ENCODE peak calls at places on chromosomes 7 and 10, in four cellular contexts. One of them, this sample, is unnamed. For H3K4me1, the result is how much of the 10 kb centered on the place peaks cover.

GRCh38 chr10:6473901-6474370 is 106.1 kb downstream of the PRKCQ start:
- DNase-seq in uterus: no peak
- DNase-seq in heart right ventricle: no peak
- DNase-seq in upper lobe of right lung: no peak
- DNase-seq in this sample: no peak

GRCh38 chr10:659710-660141 is 29.7 kb downstream of the DIP2C start:
- DNase-seq in uterus: no peak
- DNase-seq in upper lobe of right lung: no peak
- DNase-seq in heart right ventricle: no peak
- DNase-seq in this sample: no peak

GRCh38 chr10:84497978-84498377 is 169.6 kb downstream of the CCSER2 start:
- DNase-seq in upper lobe of right lung: no peak
- DNase-seq in uterus: no peak
- DNase-seq in heart right ventricle: no peak
- DNase-seq in this sample: no peak

GRCh38 chr7:50805425-50806130 is 22.9 kb upstream of the GRB10 start:
- DNase-seq in uterus: no peak
- DNase-seq in heart right ventricle: no peak
- DNase-seq in upper lobe of right lung: no peak
- DNase-seq in this sample: no peak

GRCh38 chr7:2154121-2154520 is 78.6 kb downstream of the MAD1L1 start:
- DNase-seq in uterus: no peak
- DNase-seq in upper lobe of right lung: no peak
- DNase-seq in heart right ventricle: no peak
- DNase-seq in this sample: peak

GRCh38 chr7:104230606-104231005 is 22.8 kb upstream of the ORC5 start:
- DNase-seq in heart right ventricle: no peak
- DNase-seq in uterus: no peak
- DNase-seq in upper lobe of right lung: no peak
- DNase-seq in this sample: no peak

GRCh38 chr7:106284516-106285050 is at the start of gene NAMPT:
- DNase-seq in uterus: peak
- DNase-seq in heart right ventricle: peak
- DNase-seq in upper lobe of right lung: no peak
- DNase-seq in this sample: peak

GRCh38 chr10:4285121-4285520 is 500.1 kb upstream of the KLF6 start:
- DNase-seq in uterus: no peak
- DNase-seq in heart right ventricle: no peak
- DNase-seq in upper lobe of right lung: no peak
- DNase-seq in this sample: no peak

GRCh38 chr7:96674565-96674964 is 35.1 kb downstream of the SEM1 start:
- DNase-seq in uterus: no peak
- DNase-seq in upper lobe of right lung: no peak
- DNase-seq in heart right ventricle: no peak
- DNase-seq in this sample: no peak
- H3K4me3 ChIP-seq in uterus: no peak
- H3K4me3 ChIP-seq in upper lobe of right lung: no peak
- H3K4me3 ChIP-seq in heart right ventricle: no peak
- H3K4me3 ChIP-seq in this sample: no peak

GRCh38 chr10:112585960-112586359 is 138.9 kb downstream of the VTI1A start:
- DNase-seq in uterus: no peak
- DNase-seq in heart right ventricle: no peak
- DNase-seq in upper lobe of right lung: no peak
- DNase-seq in this sample: no peak

GRCh38 chr10:112585052-112585451 is 138.0 kb downstream of the VTI1A start:
- DNase-seq in upper lobe of right lung: no peak
- DNase-seq in uterus: no peak
- DNase-seq in heart right ventricle: no peak
- DNase-seq in this sample: no peak

GRCh38 chr10:112589081-112589480 is 142.1 kb downstream of the VTI1A start:
- DNase-seq in heart right ventricle: no peak
- DNase-seq in upper lobe of right lung: no peak
- DNase-seq in uterus: no peak
- DNase-seq in this sample: no peak

GRCh38 chr10:112587709-112588108 is 140.7 kb downstream of the VTI1A start:
- DNase-seq in heart right ventricle: no peak
- DNase-seq in upper lobe of right lung: no peak
- DNase-seq in uterus: no peak
- DNase-seq in this sample: no peak

GRCh38 chr10:112588225-112588990 is 141.4 kb downstream of the VTI1A start:
- DNase-seq in uterus: no peak
- DNase-seq in heart right ventricle: no peak
- DNase-seq in upper lobe of right lung: no peak
- DNase-seq in this sample: no peak
- H3K4me1 ChIP-seq in uterus: under half
- H3K4me1 ChIP-seq in heart right ventricle: under half
- H3K4me1 ChIP-seq in upper lobe of right lung: under half
- H3K4me1 ChIP-seq in this sample: under half

DNA sequence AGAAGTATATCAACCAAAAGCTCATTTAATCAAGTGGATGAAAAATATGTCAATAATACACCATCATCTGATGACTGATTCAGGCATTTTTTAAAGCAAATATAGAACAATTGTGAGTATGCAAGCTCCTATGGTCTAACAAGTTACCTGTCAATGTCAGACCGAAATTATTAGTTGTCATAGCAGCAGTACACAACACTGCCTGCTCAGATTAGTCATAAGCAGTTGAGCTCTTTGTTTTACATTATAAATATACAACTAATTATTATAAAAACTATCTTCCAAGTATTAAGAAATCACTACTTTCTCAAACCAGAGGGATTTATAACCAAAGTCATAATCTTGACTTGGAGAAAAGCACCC is 219.9 kb downstream of the FAM107B start:
- DNase-seq in upper lobe of right lung: no peak
- DNase-seq in uterus: no peak
- DNase-seq in heart right ventricle: no peak
- DNase-seq in this sample: no peak
- H3K27ac ChIP-seq in upper lobe of right lung: peak
- H3K27ac ChIP-seq in uterus: no peak
- H3K27ac ChIP-seq in heart right ventricle: no peak
- H3K27ac ChIP-seq in this sample: no peak

DNA sequence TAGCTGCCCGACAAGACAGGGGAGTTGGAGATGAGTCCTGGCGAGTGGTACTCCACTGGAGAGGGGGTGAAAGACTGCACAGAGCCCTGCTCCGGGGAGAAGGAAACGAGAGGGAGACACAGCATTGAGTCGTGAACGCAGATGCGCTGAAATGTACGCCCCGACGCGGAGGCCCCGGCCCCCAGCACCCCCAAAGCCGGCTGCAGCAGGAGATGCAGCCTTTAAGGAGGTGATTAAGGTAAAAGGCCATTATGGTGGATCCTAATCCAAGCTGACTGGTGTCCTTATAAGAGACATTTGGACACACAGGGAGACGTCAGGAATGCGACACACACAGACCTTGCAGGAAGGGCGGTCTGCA is 166.3 kb upstream of the IMMP2L start:
- DNase-seq in heart right ventricle: no peak
- DNase-seq in upper lobe of right lung: no peak
- DNase-seq in uterus: no peak
- DNase-seq in this sample: no peak
- H3K4me3 ChIP-seq in heart right ventricle: no peak
- H3K4me3 ChIP-seq in upper lobe of right lung: no peak
- H3K4me3 ChIP-seq in uterus: no peak
- H3K4me3 ChIP-seq in this sample: no peak

DNA sequence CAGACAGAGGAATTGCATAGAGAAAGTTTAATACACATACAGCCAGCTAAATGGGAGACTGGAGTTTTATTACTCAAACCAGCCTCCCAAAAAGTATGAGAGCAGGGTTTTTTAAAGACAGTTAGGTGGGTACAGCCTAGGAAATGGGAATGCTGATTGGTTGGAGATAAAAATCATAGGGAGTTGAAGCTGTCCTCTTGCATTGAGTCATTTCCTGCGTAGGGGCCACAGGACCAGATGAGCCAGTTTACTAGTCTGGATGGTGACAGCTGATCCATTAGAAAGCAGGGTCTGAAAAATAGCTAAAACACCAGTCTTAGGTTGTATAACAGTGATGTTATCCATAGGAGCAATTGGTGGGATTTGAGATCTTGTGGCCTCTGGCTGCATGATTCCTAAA is 76.1 kb upstream of the POM121L12 start:
- DNase-seq in heart right ventricle: no peak
- DNase-seq in uterus: no peak
- DNase-seq in upper lobe of right lung: no peak
- DNase-seq in this sample: no peak
- H3K4me1 ChIP-seq in heart right ventricle: under half
- H3K4me1 ChIP-seq in uterus: under half
- H3K4me1 ChIP-seq in upper lobe of right lung: under half
- H3K4me1 ChIP-seq in this sample: under half

DNA sequence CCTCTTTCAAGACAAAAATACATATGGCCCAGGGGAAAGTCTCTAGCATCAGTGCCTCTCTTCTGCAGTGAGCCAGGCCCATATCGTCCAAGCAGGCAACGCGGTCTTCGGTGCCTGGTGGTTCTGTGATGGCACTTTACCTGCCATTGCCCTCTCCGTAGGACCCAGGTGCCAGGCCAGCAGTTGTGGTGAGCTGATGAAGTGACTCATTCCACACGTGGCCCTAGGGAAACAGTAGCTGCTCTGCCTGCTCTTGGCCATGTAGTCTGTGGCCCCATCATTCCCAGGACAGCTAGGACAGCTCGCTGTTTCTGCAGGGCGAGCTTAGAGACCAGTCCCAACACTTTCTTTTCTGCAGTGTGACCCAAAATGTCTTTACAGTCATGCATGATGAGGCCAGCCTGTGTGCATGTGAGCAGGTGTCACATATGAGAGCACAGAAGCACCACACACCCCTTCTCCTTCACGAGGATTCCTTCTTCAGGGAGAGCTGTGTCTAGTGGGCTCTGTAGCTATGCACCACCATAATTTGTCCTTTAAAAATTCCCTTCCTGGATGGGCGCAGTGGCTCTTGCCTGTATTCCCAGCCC is 39.0 kb downstream of the SVIL start:
- DNase-seq in upper lobe of right lung: no peak
- DNase-seq in uterus: no peak
- DNase-seq in heart right ventricle: no peak
- DNase-seq in this sample: no peak
- H3K27ac ChIP-seq in upper lobe of right lung: no peak
- H3K27ac ChIP-seq in uterus: peak
- H3K27ac ChIP-seq in heart right ventricle: no peak
- H3K27ac ChIP-seq in this sample: no peak

GRCh38 chr10:34292178-34292565 is 522.9 kb downstream of the PARD3 start:
- DNase-seq in upper lobe of right lung: no peak
- DNase-seq in uterus: no peak
- DNase-seq in heart right ventricle: no peak
- DNase-seq in this sample: no peak

GRCh38 chr10:34286136-34286739 is 528.9 kb downstream of the PARD3 start:
- DNase-seq in uterus: no peak
- DNase-seq in upper lobe of right lung: no peak
- DNase-seq in heart right ventricle: no peak
- DNase-seq in this sample: no peak

GRCh38 chr10:34290412-34291082 is 524.5 kb downstream of the PARD3 start:
- DNase-seq in upper lobe of right lung: no peak
- DNase-seq in uterus: peak
- DNase-seq in heart right ventricle: no peak
- DNase-seq in this sample: no peak

GRCh38 chr10:34291466-34292177 is 523.5 kb downstream of the PARD3 start:
- DNase-seq in upper lobe of right lung: no peak
- DNase-seq in heart right ventricle: no peak
- DNase-seq in uterus: no peak
- DNase-seq in this sample: no peak

DNA sequence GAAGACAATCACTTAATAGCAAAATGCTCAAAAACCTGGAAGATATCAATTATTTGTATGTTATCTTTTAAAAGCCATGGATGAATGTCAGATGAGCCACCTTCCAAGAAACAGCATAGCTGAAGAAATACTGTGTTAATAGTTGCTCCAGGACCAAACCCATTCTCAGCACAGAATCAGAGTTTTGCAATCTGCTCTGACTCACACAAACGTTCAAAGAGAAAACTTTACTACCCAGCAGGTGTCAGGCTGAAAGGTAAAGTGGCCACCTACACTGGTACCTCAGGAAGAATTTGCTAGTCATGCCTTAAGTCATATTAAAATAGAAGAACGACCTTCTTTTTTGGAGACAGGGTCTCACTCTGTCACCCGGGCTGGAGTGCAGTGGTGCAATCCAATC is 526.5 kb downstream of the PARD3 start:
- DNase-seq in uterus: no peak
- DNase-seq in heart right ventricle: no peak
- DNase-seq in upper lobe of right lung: no peak
- DNase-seq in this sample: no peak
- H3K4me3 ChIP-seq in uterus: no peak
- H3K4me3 ChIP-seq in heart right ventricle: no peak
- H3K4me3 ChIP-seq in upper lobe of right lung: no peak
- H3K4me3 ChIP-seq in this sample: no peak

GRCh38 chr7:142870147-142870559 is 15.3 kb downstream of the EPHB6 start:
- DNase-seq in heart right ventricle: no peak
- DNase-seq in upper lobe of right lung: no peak
- DNase-seq in uterus: no peak
- DNase-seq in this sample: no peak
- H3K4me1 ChIP-seq in heart right ventricle: under half
- H3K4me1 ChIP-seq in upper lobe of right lung: under half
- H3K4me1 ChIP-seq in uterus: under half
- H3K4me1 ChIP-seq in this sample: under half

DNA sequence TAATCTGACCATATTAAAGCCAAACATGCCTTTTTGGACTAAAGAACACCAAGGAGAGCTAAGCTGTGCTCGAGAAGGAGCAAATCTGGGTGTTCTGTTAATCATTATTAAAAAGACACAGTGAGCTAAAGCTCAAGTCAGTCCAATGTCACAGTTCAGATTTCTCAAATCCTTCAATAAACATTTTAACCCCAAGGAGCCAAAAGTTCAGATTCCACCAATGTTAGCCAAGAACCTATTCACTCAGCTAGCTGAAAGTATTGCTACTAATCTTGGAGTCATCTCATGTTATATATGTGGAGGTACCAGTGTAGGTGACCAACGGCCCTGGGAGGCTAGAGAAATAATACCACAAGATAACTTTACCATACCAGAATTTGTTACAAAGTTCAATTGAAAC is 14.5 kb upstream of the ZNF33B start:
- DNase-seq in uterus: no peak
- DNase-seq in heart right ventricle: no peak
- DNase-seq in upper lobe of right lung: no peak
- DNase-seq in this sample: no peak
- H3K27ac ChIP-seq in uterus: no peak
- H3K27ac ChIP-seq in heart right ventricle: no peak
- H3K27ac ChIP-seq in upper lobe of right lung: no peak
- H3K27ac ChIP-seq in this sample: no peak

This sample was measured in aorta.